ENCODE peak calls at places on chromosomes 5 and 9, in six cellular contexts. One of them, this sample, is unnamed.

GRCh38 chr5:181124526-181124925 is 6.4 kb downstream of the OR2V1 start:
- DNase-seq in stomach: no peak
- DNase-seq in ovary: no peak
- DNase-seq in uterus: no peak
- DNase-seq in prostate gland: no peak
- DNase-seq in spleen: no peak
- DNase-seq in this sample: no peak

GRCh38 chr9:93468763-93469456 is 15.5 kb upstream of the FAM120AOS start:
- DNase-seq in stomach: no peak
- DNase-seq in ovary: no peak
- DNase-seq in uterus: peak; percentile 30
- DNase-seq in prostate gland: no peak
- DNase-seq in spleen: no peak
- DNase-seq in this sample: no peak

GRCh38 chr5:1185038-1185651 is 16.2 kb upstream of the SLC6A19 start:
- DNase-seq in stomach: no peak
- DNase-seq in ovary: no peak
- DNase-seq in uterus: no peak
- DNase-seq in prostate gland: no peak
- DNase-seq in spleen: no peak
- DNase-seq in this sample: no peak

GRCh38 chr9:136676920-136677686 is 10.2 kb downstream of the AGPAT2 start:
- DNase-seq in stomach: no peak
- DNase-seq in ovary: no peak
- DNase-seq in uterus: no peak
- DNase-seq in prostate gland: no peak
- DNase-seq in spleen: no peak
- DNase-seq in this sample: no peak

GRCh38 chr9:99253134-99253533 is 31.1 kb downstream of the SEC61B start:
- DNase-seq in stomach: no peak
- DNase-seq in ovary: no peak
- DNase-seq in uterus: no peak
- DNase-seq in prostate gland: no peak
- DNase-seq in spleen: no peak
- DNase-seq in this sample: no peak

GRCh38 chr9:81588148-81588874 is 101.0 kb downstream of the TLE1 start:
- DNase-seq in stomach: peak; percentile 86
- DNase-seq in ovary: no peak
- DNase-seq in uterus: peak; percentile 43
- DNase-seq in prostate gland: peak; percentile 84
- DNase-seq in spleen: no peak
- DNase-seq in this sample: no peak

GRCh38 chr5:134088291-134088690 is 26.2 kb upstream of the TCF7 start:
- DNase-seq in stomach: no peak
- DNase-seq in ovary: no peak
- DNase-seq in uterus: no peak
- DNase-seq in prostate gland: no peak
- DNase-seq in spleen: peak; percentile 48
- DNase-seq in this sample: no peak

GRCh38 chr5:115329475-115329874 is 33.0 kb upstream of the CCDC112 start:
- DNase-seq in stomach: no peak
- DNase-seq in ovary: no peak
- DNase-seq in uterus: no peak
- DNase-seq in prostate gland: no peak
- DNase-seq in spleen: no peak
- DNase-seq in this sample: no peak

GRCh38 chr9:114958021-114958846 is 27.8 kb upstream of the TNFSF8 start:
- DNase-seq in stomach: no peak
- DNase-seq in ovary: no peak
- DNase-seq in uterus: no peak
- DNase-seq in prostate gland: no peak
- DNase-seq in spleen: peak; percentile 82
- DNase-seq in this sample: no peak

GRCh38 chr5:178378527-178379484 is 146.2 kb upstream of the PHYKPL start:
- DNase-seq in stomach: no peak
- DNase-seq in ovary: no peak
- DNase-seq in uterus: no peak
- DNase-seq in prostate gland: no peak
- DNase-seq in spleen: no peak
- DNase-seq in this sample: no peak

GRCh38 chr9:125634040-125634717 is 72.8 kb downstream of the MAPKAP1 start:
- DNase-seq in stomach: no peak
- DNase-seq in ovary: no peak
- DNase-seq in uterus: no peak
- DNase-seq in prostate gland: no peak
- DNase-seq in spleen: no peak
- DNase-seq in this sample: no peak

GRCh38 chr5:157926171-157926671 is 67.3 kb upstream of the CLINT1 start:
- DNase-seq in stomach: no peak
- DNase-seq in ovary: no peak
- DNase-seq in uterus: no peak
- DNase-seq in prostate gland: no peak
- DNase-seq in spleen: no peak
- DNase-seq in this sample: no peak

GRCh38 chr5:27906911-27907590 is 868.7 kb upstream of the CDH9 start:
- DNase-seq in stomach: no peak
- DNase-seq in ovary: no peak
- DNase-seq in uterus: no peak
- DNase-seq in prostate gland: no peak
- DNase-seq in spleen: no peak
- DNase-seq in this sample: no peak

GRCh38 chr5:152271420-152271819 is 133.7 kb downstream of the NMUR2 start:
- DNase-seq in stomach: peak; percentile 27
- DNase-seq in ovary: peak; percentile 20
- DNase-seq in uterus: no peak
- DNase-seq in prostate gland: no peak
- DNase-seq in spleen: no peak
- DNase-seq in this sample: peak; percentile 19

GRCh38 chr9:8660383-8660782 is 860.8 kb upstream of the DMAC1 start:
- DNase-seq in stomach: peak; percentile 49
- DNase-seq in ovary: peak; percentile 80
- DNase-seq in uterus: peak; percentile 18
- DNase-seq in prostate gland: peak; percentile 45
- DNase-seq in spleen: no peak
- DNase-seq in this sample: peak; percentile 18

GRCh38 chr9:129875687-129876395 is 40.6 kb downstream of the USP20 start:
- DNase-seq in stomach: no peak
- DNase-seq in ovary: no peak
- DNase-seq in uterus: no peak
- DNase-seq in prostate gland: no peak
- DNase-seq in spleen: no peak
- DNase-seq in this sample: no peak

GRCh38 chr5:24816206-24816605 is 171.4 kb upstream of the CDH10 start:
- DNase-seq in stomach: no peak
- DNase-seq in ovary: no peak
- DNase-seq in uterus: no peak
- DNase-seq in prostate gland: no peak
- DNase-seq in spleen: no peak
- DNase-seq in this sample: no peak

GRCh38 chr9:113593682-113594281 is 130.3 kb downstream of the RGS3 start:
- DNase-seq in stomach: peak; percentile 88
- DNase-seq in ovary: peak; percentile 85
- DNase-seq in uterus: peak; percentile 93
- DNase-seq in prostate gland: peak; percentile 79
- DNase-seq in spleen: peak; percentile 88
- DNase-seq in this sample: peak; percentile 77

GRCh38 chr9:129258823-129259301 is 80.8 kb upstream of the IER5L start:
- DNase-seq in stomach: no peak
- DNase-seq in ovary: peak; percentile 67
- DNase-seq in uterus: no peak
- DNase-seq in prostate gland: no peak
- DNase-seq in spleen: peak; percentile 72
- DNase-seq in this sample: no peak

GRCh38 chr5:180126716-180127681 is 55.4 kb upstream of the RNF130 start:
- DNase-seq in stomach: peak; percentile 39
- DNase-seq in ovary: no peak
- DNase-seq in uterus: peak; percentile 9
- DNase-seq in prostate gland: no peak
- DNase-seq in spleen: peak; percentile 85
- DNase-seq in this sample: peak; percentile 49

GRCh38 chr9:34574632-34575031 is 14.9 kb downstream of the CNTFR start:
- DNase-seq in stomach: no peak
- DNase-seq in ovary: no peak
- DNase-seq in uterus: no peak
- DNase-seq in prostate gland: no peak
- DNase-seq in spleen: no peak
- DNase-seq in this sample: no peak

GRCh38 chr5:173825215-173825865 is 62.8 kb upstream of the CPEB4 start:
- DNase-seq in stomach: no peak
- DNase-seq in ovary: no peak
- DNase-seq in uterus: no peak
- DNase-seq in prostate gland: no peak
- DNase-seq in spleen: no peak
- DNase-seq in this sample: no peak

GRCh38 chr5:115343855-115344254 is 47.4 kb upstream of the CCDC112 start:
- DNase-seq in stomach: no peak
- DNase-seq in ovary: no peak
- DNase-seq in uterus: no peak
- DNase-seq in prostate gland: no peak
- DNase-seq in spleen: no peak
- DNase-seq in this sample: no peak

GRCh38 chr5:176400382-176401156 is 12.0 kb downstream of the HIGD2A start:
- DNase-seq in stomach: peak; percentile 54
- DNase-seq in ovary: no peak
- DNase-seq in uterus: no peak
- DNase-seq in prostate gland: no peak
- DNase-seq in spleen: peak; percentile 55
- DNase-seq in this sample: no peak

GRCh38 chr5:39376293-39376714 is 12.0 kb upstream of the C9 start:
- DNase-seq in stomach: no peak
- DNase-seq in ovary: peak; percentile 25
- DNase-seq in uterus: peak; percentile 53
- DNase-seq in prostate gland: peak; percentile 32
- DNase-seq in spleen: no peak
- DNase-seq in this sample: no peak

GRCh38 chr9:136242248-136242647 is 3.4 kb downstream of the QSOX2 start:
- DNase-seq in stomach: no peak
- DNase-seq in ovary: no peak
- DNase-seq in uterus: no peak
- DNase-seq in prostate gland: no peak
- DNase-seq in spleen: no peak
- DNase-seq in this sample: no peak

GRCh38 chr5:59587489-59588337 is 305.8 kb downstream of the PDE4D start:
- DNase-seq in stomach: peak; percentile 47
- DNase-seq in ovary: no peak
- DNase-seq in uterus: no peak
- DNase-seq in prostate gland: peak; percentile 20
- DNase-seq in spleen: no peak
- DNase-seq in this sample: no peak

GRCh38 chr9:8025532-8025931 is 226.0 kb upstream of the DMAC1 start:
- DNase-seq in stomach: no peak
- DNase-seq in ovary: no peak
- DNase-seq in uterus: no peak
- DNase-seq in prostate gland: no peak
- DNase-seq in spleen: no peak
- DNase-seq in this sample: no peak

GRCh38 chr9:89837911-89838310 is 233.1 kb downstream of the GADD45G start:
- DNase-seq in stomach: no peak
- DNase-seq in ovary: no peak
- DNase-seq in uterus: no peak
- DNase-seq in prostate gland: no peak
- DNase-seq in spleen: no peak
- DNase-seq in this sample: no peak

GRCh38 chr5:115507682-115508081 is 36.9 kb downstream of the FEM1C start:
- DNase-seq in stomach: no peak
- DNase-seq in ovary: no peak
- DNase-seq in uterus: no peak
- DNase-seq in prostate gland: no peak
- DNase-seq in spleen: no peak
- DNase-seq in this sample: no peak

GRCh38 chr5:180008433-180008832 is 63.1 kb downstream of the RNF130 start:
- DNase-seq in stomach: no peak
- DNase-seq in ovary: no peak
- DNase-seq in uterus: no peak
- DNase-seq in prostate gland: no peak
- DNase-seq in spleen: no peak
- DNase-seq in this sample: no peak

GRCh38 chr5:95798545-95798944 is 24.0 kb downstream of the GLRX start:
- DNase-seq in stomach: no peak
- DNase-seq in ovary: no peak
- DNase-seq in uterus: no peak
- DNase-seq in prostate gland: no peak
- DNase-seq in spleen: no peak
- DNase-seq in this sample: no peak
- TF ChIP-seq POLR2A in stomach: no peak
- TF ChIP-seq POLR2A in ovary: no peak
- TF ChIP-seq POLR2A in uterus: no peak
- TF ChIP-seq POLR2A in prostate gland: no peak
- TF ChIP-seq POLR2A in spleen: no peak
- TF ChIP-seq POLR2A in this sample: no peak

GRCh38 chr9:94915476-94916450 is 189.3 kb downstream of the AOPEP start:
- DNase-seq in stomach: no peak
- DNase-seq in ovary: no peak
- DNase-seq in uterus: peak; percentile 72
- DNase-seq in prostate gland: no peak
- DNase-seq in spleen: no peak
- DNase-seq in this sample: no peak
- TF ChIP-seq POLR2A in stomach: no peak
- TF ChIP-seq POLR2A in ovary: no peak
- TF ChIP-seq POLR2A in uterus: no peak
- TF ChIP-seq POLR2A in prostate gland: no peak
- TF ChIP-seq POLR2A in spleen: no peak
- TF ChIP-seq POLR2A in this sample: no peak

GRCh38 chr9:78023003-78023741 is 8.4 kb downstream of the GNAQ start:
- DNase-seq in stomach: peak; percentile 48
- DNase-seq in ovary: no peak
- DNase-seq in uterus: no peak
- DNase-seq in prostate gland: no peak
- DNase-seq in spleen: no peak
- DNase-seq in this sample: no peak
- TF ChIP-seq POLR2A in stomach: no peak
- TF ChIP-seq POLR2A in ovary: no peak
- TF ChIP-seq POLR2A in uterus: no peak
- TF ChIP-seq POLR2A in prostate gland: no peak
- TF ChIP-seq POLR2A in spleen: no peak
- TF ChIP-seq POLR2A in this sample: no peak

GRCh38 chr9:98047002-98047401 is 9.5 kb upstream of the NANS start:
- DNase-seq in stomach: no peak
- DNase-seq in ovary: no peak
- DNase-seq in uterus: no peak
- DNase-seq in prostate gland: no peak
- DNase-seq in spleen: no peak
- DNase-seq in this sample: no peak

GRCh38 chr9:98046161-98046543 is 10.4 kb upstream of the NANS start:
- DNase-seq in stomach: no peak
- DNase-seq in ovary: no peak
- DNase-seq in uterus: no peak
- DNase-seq in prostate gland: no peak
- DNase-seq in spleen: no peak
- DNase-seq in this sample: no peak

GRCh38 chr9:98043921-98044320 is 12.6 kb upstream of the NANS start:
- DNase-seq in stomach: no peak
- DNase-seq in ovary: no peak
- DNase-seq in uterus: no peak
- DNase-seq in prostate gland: no peak
- DNase-seq in spleen: no peak
- DNase-seq in this sample: no peak

GRCh38 chr9:98049668-98050067 is 6.9 kb upstream of the NANS start:
- DNase-seq in stomach: no peak
- DNase-seq in ovary: no peak
- DNase-seq in uterus: no peak
- DNase-seq in prostate gland: no peak
- DNase-seq in spleen: no peak
- DNase-seq in this sample: no peak

GRCh38 chr9:98045234-98046160 is 11.0 kb upstream of the NANS start:
- DNase-seq in stomach: no peak
- DNase-seq in ovary: no peak
- DNase-seq in uterus: no peak
- DNase-seq in prostate gland: no peak
- DNase-seq in spleen: no peak
- DNase-seq in this sample: no peak
- TF ChIP-seq POLR2A in stomach: no peak
- TF ChIP-seq POLR2A in ovary: no peak
- TF ChIP-seq POLR2A in uterus: no peak
- TF ChIP-seq POLR2A in prostate gland: no peak
- TF ChIP-seq POLR2A in spleen: no peak
- TF ChIP-seq POLR2A in this sample: no peak

This sample was measured in breast epithelium.